ENCODE peak calls at places on chromosomes 5 and 9, in four cellular contexts. One of them, this sample, is unnamed.

GRCh38 chr5:41156739-41157138 is 56.6 kb downstream of the C6 start:
- DNase-seq in activated CD4-positive, alpha-beta T cell treated with anti-CD3 and anti-CD28 coated beads for 4 hours: no peak
- DNase-seq in mesothelial cell of epicardium: no peak
- DNase-seq in NCI-H524: no peak
- DNase-seq in this sample: no peak

GRCh38 chr9:70263421-70263820 is 4.6 kb downstream of the SMC5 start:
- DNase-seq in NCI-H524: no peak
- DNase-seq in activated CD4-positive, alpha-beta T cell treated with anti-CD3 and anti-CD28 coated beads for 4 hours: no peak
- DNase-seq in mesothelial cell of epicardium: no peak
- DNase-seq in this sample: no peak

GRCh38 chr5:1034986-1035385 is 26.4 kb downstream of the NKD2 start:
- DNase-seq in NCI-H524: no peak
- DNase-seq in mesothelial cell of epicardium: no peak
- DNase-seq in activated CD4-positive, alpha-beta T cell treated with anti-CD3 and anti-CD28 coated beads for 4 hours: no peak
- DNase-seq in this sample: no peak

GRCh38 chr9:91219557-91219956 is 142.2 kb downstream of the AUH start:
- DNase-seq in NCI-H524: no peak
- DNase-seq in mesothelial cell of epicardium: no peak
- DNase-seq in activated CD4-positive, alpha-beta T cell treated with anti-CD3 and anti-CD28 coated beads for 4 hours: no peak
- DNase-seq in this sample: no peak

GRCh38 chr5:181042722-181043121 is 2.7 kb downstream of the BTNL9 start:
- DNase-seq in activated CD4-positive, alpha-beta T cell treated with anti-CD3 and anti-CD28 coated beads for 4 hours: no peak
- DNase-seq in NCI-H524: no peak
- DNase-seq in mesothelial cell of epicardium: no peak
- DNase-seq in this sample: no peak

GRCh38 chr9:83475741-83476140 is 62.5 kb downstream of the FRMD3 start:
- DNase-seq in mesothelial cell of epicardium: no peak
- DNase-seq in NCI-H524: no peak
- DNase-seq in activated CD4-positive, alpha-beta T cell treated with anti-CD3 and anti-CD28 coated beads for 4 hours: no peak
- DNase-seq in this sample: no peak

GRCh38 chr9:109143881-109144562 is 23.0 kb downstream of the FRRS1L start:
- DNase-seq in mesothelial cell of epicardium: no peak
- DNase-seq in activated CD4-positive, alpha-beta T cell treated with anti-CD3 and anti-CD28 coated beads for 4 hours: no peak
- DNase-seq in NCI-H524: peak; percentile 41
- DNase-seq in this sample: no peak

GRCh38 chr9:108628281-108628680 is 227.5 kb downstream of the ACTL7B start:
- DNase-seq in NCI-H524: no peak
- DNase-seq in activated CD4-positive, alpha-beta T cell treated with anti-CD3 and anti-CD28 coated beads for 4 hours: no peak
- DNase-seq in mesothelial cell of epicardium: no peak
- DNase-seq in this sample: no peak

GRCh38 chr9:84075004-84075403 is 94.4 kb downstream of the RMI1 start:
- DNase-seq in NCI-H524: no peak
- DNase-seq in mesothelial cell of epicardium: no peak
- DNase-seq in activated CD4-positive, alpha-beta T cell treated with anti-CD3 and anti-CD28 coated beads for 4 hours: no peak
- DNase-seq in this sample: no peak

GRCh38 chr5:80246995-80247729 is 8.7 kb downstream of the SERINC5 start:
- DNase-seq in mesothelial cell of epicardium: no peak
- DNase-seq in NCI-H524: no peak
- DNase-seq in activated CD4-positive, alpha-beta T cell treated with anti-CD3 and anti-CD28 coated beads for 4 hours: peak; percentile 51
- DNase-seq in this sample: peak; percentile 15

GRCh38 chr9:107548298-107549142 is 59.0 kb upstream of the KLF4 start:
- DNase-seq in activated CD4-positive, alpha-beta T cell treated with anti-CD3 and anti-CD28 coated beads for 4 hours: no peak
- DNase-seq in mesothelial cell of epicardium: no peak
- DNase-seq in NCI-H524: no peak
- DNase-seq in this sample: no peak

GRCh38 chr9:135803441-135803840 is 101.5 kb downstream of the KCNT1 start:
- DNase-seq in mesothelial cell of epicardium: no peak
- DNase-seq in activated CD4-positive, alpha-beta T cell treated with anti-CD3 and anti-CD28 coated beads for 4 hours: no peak
- DNase-seq in NCI-H524: no peak
- DNase-seq in this sample: no peak

GRCh38 chr9:107020040-107020530 is 157.1 kb downstream of the ZNF462 start:
- DNase-seq in mesothelial cell of epicardium: no peak
- DNase-seq in NCI-H524: no peak
- DNase-seq in activated CD4-positive, alpha-beta T cell treated with anti-CD3 and anti-CD28 coated beads for 4 hours: no peak
- DNase-seq in this sample: no peak

GRCh38 chr9:134429007-134429406 is 102.8 kb downstream of the RXRA start:
- DNase-seq in mesothelial cell of epicardium: no peak
- DNase-seq in activated CD4-positive, alpha-beta T cell treated with anti-CD3 and anti-CD28 coated beads for 4 hours: no peak
- DNase-seq in NCI-H524: no peak
- DNase-seq in this sample: no peak

GRCh38 chr9:95246547-95246946 is 71.0 kb downstream of the FANCC start:
- DNase-seq in NCI-H524: no peak
- DNase-seq in mesothelial cell of epicardium: no peak
- DNase-seq in activated CD4-positive, alpha-beta T cell treated with anti-CD3 and anti-CD28 coated beads for 4 hours: no peak
- DNase-seq in this sample: no peak

GRCh38 chr9:26744362-26744965 is 148.1 kb downstream of the CAAP1 start:
- DNase-seq in mesothelial cell of epicardium: no peak
- DNase-seq in NCI-H524: peak; percentile 19
- DNase-seq in activated CD4-positive, alpha-beta T cell treated with anti-CD3 and anti-CD28 coated beads for 4 hours: no peak
- DNase-seq in this sample: no peak

GRCh38 chr9:89277454-89277853 is 33.5 kb upstream of the CKS2 start:
- DNase-seq in mesothelial cell of epicardium: no peak
- DNase-seq in NCI-H524: no peak
- DNase-seq in activated CD4-positive, alpha-beta T cell treated with anti-CD3 and anti-CD28 coated beads for 4 hours: peak; percentile 9
- DNase-seq in this sample: no peak

GRCh38 chr9:124087226-124087625 is 75.7 kb downstream of the LHX2 start:
- DNase-seq in mesothelial cell of epicardium: no peak
- DNase-seq in activated CD4-positive, alpha-beta T cell treated with anti-CD3 and anti-CD28 coated beads for 4 hours: no peak
- DNase-seq in NCI-H524: no peak
- DNase-seq in this sample: no peak

GRCh38 chr5:93890657-93891056 is 149.3 kb upstream of the POU5F2 start:
- DNase-seq in NCI-H524: peak; percentile 74
- DNase-seq in mesothelial cell of epicardium: no peak
- DNase-seq in activated CD4-positive, alpha-beta T cell treated with anti-CD3 and anti-CD28 coated beads for 4 hours: no peak
- DNase-seq in this sample: no peak

GRCh38 chr9:6049798-6050197 is 34.4 kb upstream of the RANBP6 start:
- DNase-seq in mesothelial cell of epicardium: no peak
- DNase-seq in NCI-H524: no peak
- DNase-seq in activated CD4-positive, alpha-beta T cell treated with anti-CD3 and anti-CD28 coated beads for 4 hours: no peak
- DNase-seq in this sample: no peak

GRCh38 chr9:98742325-98743280 is 33.9 kb upstream of the GABBR2 start:
- DNase-seq in NCI-H524: peak; percentile 74
- DNase-seq in activated CD4-positive, alpha-beta T cell treated with anti-CD3 and anti-CD28 coated beads for 4 hours: no peak
- DNase-seq in mesothelial cell of epicardium: no peak
- DNase-seq in this sample: no peak

GRCh38 chr5:141492168-141492885 is 3.4 kb downstream of the PCDHGC5 start:
- DNase-seq in NCI-H524: no peak
- DNase-seq in mesothelial cell of epicardium: no peak
- DNase-seq in activated CD4-positive, alpha-beta T cell treated with anti-CD3 and anti-CD28 coated beads for 4 hours: peak; percentile 19
- DNase-seq in this sample: no peak

GRCh38 chr5:76351577-76351976 is 51.5 kb upstream of the IQGAP2 start:
- DNase-seq in NCI-H524: no peak
- DNase-seq in activated CD4-positive, alpha-beta T cell treated with anti-CD3 and anti-CD28 coated beads for 4 hours: no peak
- DNase-seq in mesothelial cell of epicardium: no peak
- DNase-seq in this sample: no peak

GRCh38 chr9:133855802-133856592 is 117.8 kb upstream of the SARDH start:
- DNase-seq in NCI-H524: no peak
- DNase-seq in mesothelial cell of epicardium: no peak
- DNase-seq in activated CD4-positive, alpha-beta T cell treated with anti-CD3 and anti-CD28 coated beads for 4 hours: no peak
- DNase-seq in this sample: no peak

This sample was measured in NCI-H1930.